ENCODE peak calls at places on chromosomes 11 and 22, in seven cellular contexts. X is GM23338, O is left ventricle myocardium inferior, E is thoracic aorta, G is A549, Y is OCI-LY7, U is neural progenitor cell. F is an unnamed sample. For H3K4me1, the result is how much of the 10 kb centered on the place peaks cover.

GRCh38 chr11:35792148-35792845 is 129.7 kb downstream of the TRIM44 start:
- DNase-seq in X (no peak), O (no peak), E (no peak), G (no peak), Y (no peak), U (no peak), F (no peak)

GRCh38 chr11:103870821-103871309 is 165.6 kb upstream of the DDI1 start:
- DNase-seq in X (no peak), O (peak), E (peak), G (no peak), Y (no peak), U (no peak), F (peak)

GRCh38 chr22:20130739-20131592 is 638 bp upstream of the ZDHHC8 start:
- DNase-seq in X (peak), O (peak), E (peak), G (no peak), Y (no peak), U (peak), F (peak)

GRCh38 chr11:94854770-94855633 is 86.8 kb downstream of the AMOTL1 start:
- DNase-seq in X (no peak), O (peak), E (no peak), G (no peak), Y (no peak), U (no peak), F (no peak)

GRCh38 chr11:64019106-64020031 is 16.4 kb upstream of the FLRT1 start:
- DNase-seq in X (no peak), O (peak), E (no peak), G (no peak), Y (no peak), U (no peak), F (no peak)

GRCh38 chr11:62048101-62048500 is 75.7 kb upstream of the INCENP start:
- DNase-seq in X (no peak), O (no peak), E (no peak), G (no peak), Y (no peak), U (no peak), F (no peak)

GRCh38 chr11:84300112-84300511 is 1013.9 kb upstream of the CCDC90B start:
- DNase-seq in X (no peak), O (no peak), E (no peak), G (no peak), Y (no peak), U (no peak), F (no peak)

GRCh38 chr11:118238397-118238796 is 13.6 kb upstream of the JAML start:
- DNase-seq in X (no peak), O (no peak), E (no peak), G (no peak), Y (no peak), U (no peak), F (no peak)

GRCh38 chr11:114280696-114281095 is 15.5 kb upstream of the NNMT start:
- DNase-seq in X (peak), O (peak), E (no peak), G (peak), Y (peak), U (peak), F (peak)

GRCh38 chr11:14386895-14387480 is 28.0 kb upstream of the RRAS2 start:
- DNase-seq in X (peak), O (peak), E (no peak), G (no peak), Y (no peak), U (peak), F (no peak)

GRCh38 chr11:108346451-108346850 is 120.9 kb downstream of the C11orf65 start:
- DNase-seq in X (no peak), O (no peak), E (no peak), G (no peak), Y (no peak), U (no peak), F (no peak)

GRCh38 chr22:44256085-44256484 is 56.7 kb downstream of the SHISAL1 start:
- DNase-seq in X (no peak), O (no peak), E (no peak), G (no peak), Y (no peak), U (no peak), F (no peak)

GRCh38 chr11:10504490-10504889 is 36.5 kb downstream of the RNF141 start:
- DNase-seq in X (no peak), O (no peak), E (no peak), G (no peak), Y (no peak), U (no peak), F (no peak)

GRCh38 chr11:39570526-39570925 is 1888.9 kb downstream of the LRRC4C start:
- DNase-seq in X (no peak), O (no peak), E (no peak), G (no peak), Y (no peak), U (no peak), F (no peak)

GRCh38 chr22:38981659-38982007 is 514 bp upstream of the APOBEC3B start:
- DNase-seq in X (no peak), O (no peak), E (no peak), G (no peak), Y (no peak), U (no peak), F (no peak)

GRCh38 chr11:90218606-90219005 is 4.2 kb downstream of the CHORDC1 start:
- DNase-seq in X (peak), O (peak), E (no peak), G (no peak), Y (no peak), U (peak), F (peak)

GRCh38 chr11:88420165-88420781 is 82.7 kb upstream of the CTSC start:
- DNase-seq in X (no peak), O (peak), E (no peak), G (no peak), Y (no peak), U (no peak), F (no peak)

GRCh38 chr11:16001899-16002426 is 354.4 kb downstream of the SOX6 start:
- DNase-seq in X (peak), O (no peak), E (no peak), G (peak), Y (no peak), U (peak), F (no peak)

GRCh38 chr11:66687831-66688281 is 10.2 kb upstream of the RBM4B start:
- DNase-seq in X (no peak), O (no peak), E (no peak), G (no peak), Y (no peak), U (no peak), F (no peak)

GRCh38 chr11:10317776-10318526 is 13.1 kb downstream of the ADM start:
- DNase-seq in X (no peak), O (no peak), E (no peak), G (no peak), Y (peak), U (peak), F (no peak)

GRCh38 chr22:45743687-45744086 is 72.1 kb downstream of the ATXN10 start:
- DNase-seq in X (no peak), O (no peak), E (no peak), G (no peak), Y (no peak), U (no peak), F (no peak)

GRCh38 chr11:134331565-134332188 is at the start of gene GLB1L2:
- DNase-seq in X (peak), O (peak), E (no peak), G (peak), Y (no peak), U (peak), F (peak)

GRCh38 chr11:72789493-72790131 is 4.2 kb downstream of the STARD10 start:
- DNase-seq in X (no peak), O (peak), E (no peak), G (no peak), Y (no peak), U (peak), F (no peak)

GRCh38 chr11:72788250-72788649 is 5.6 kb downstream of the STARD10 start:
- DNase-seq in X (no peak), O (no peak), E (no peak), G (no peak), Y (no peak), U (peak), F (no peak)

GRCh38 chr11:72786305-72787261 is 7.3 kb downstream of the STARD10 start:
- DNase-seq in X (no peak), O (no peak), E (no peak), G (no peak), Y (no peak), U (peak), F (no peak)

GRCh38 chr11:72784662-72785061 is 9.2 kb downstream of the STARD10 start:
- DNase-seq in X (no peak), O (no peak), E (no peak), G (no peak), Y (no peak), U (peak), F (no peak)

DNA sequence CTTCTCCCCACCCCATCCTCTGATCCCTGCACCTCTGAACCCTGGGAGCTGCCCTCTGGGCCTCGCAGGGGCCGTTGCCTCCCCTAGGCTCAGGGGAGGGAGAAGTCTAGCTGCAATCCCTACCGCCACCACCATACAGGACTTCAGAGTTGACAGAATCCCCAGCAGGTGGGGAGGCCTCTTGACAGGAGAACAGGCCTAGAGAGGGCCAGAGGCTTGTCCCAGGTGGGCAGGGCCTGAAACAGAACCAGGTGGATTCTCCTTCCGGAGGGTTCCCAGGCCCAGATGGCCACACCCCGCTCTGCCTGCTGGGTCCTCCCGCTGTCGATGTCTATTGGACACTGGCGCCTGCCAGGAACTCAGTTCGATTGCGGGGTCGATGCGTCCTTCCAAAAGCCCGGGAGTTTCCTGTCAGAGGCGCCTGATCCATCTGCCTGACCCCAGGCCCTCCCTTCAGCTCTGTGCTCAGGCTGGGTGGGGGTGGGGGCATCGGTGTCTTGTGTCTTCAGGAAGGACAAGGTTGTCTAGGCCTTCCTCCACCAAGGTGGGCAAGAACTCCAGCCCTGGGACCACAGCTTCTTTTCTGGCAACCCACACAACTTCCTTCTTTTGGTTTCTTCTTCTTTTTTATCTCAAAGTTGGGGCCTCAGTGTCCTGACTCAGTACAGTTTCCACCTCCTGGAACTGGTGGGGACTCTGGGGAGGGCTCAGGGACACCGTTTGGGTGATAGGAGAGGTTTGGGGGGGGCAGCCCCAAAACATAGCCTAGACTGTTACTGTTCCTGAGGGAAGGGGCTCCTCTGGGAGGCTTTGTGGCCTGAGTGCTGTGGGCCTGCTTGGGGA is 6.4 kb downstream of the STARD10 start:
- DNase-seq in X (peak), O (no peak), E (no peak), G (peak), Y (peak), U (peak), F (no peak)
- H3K4me1 ChIP-seq in X (under half), O (under half), E (under half), G (under half), Y (under half), U (under half), F (under half)

DNA sequence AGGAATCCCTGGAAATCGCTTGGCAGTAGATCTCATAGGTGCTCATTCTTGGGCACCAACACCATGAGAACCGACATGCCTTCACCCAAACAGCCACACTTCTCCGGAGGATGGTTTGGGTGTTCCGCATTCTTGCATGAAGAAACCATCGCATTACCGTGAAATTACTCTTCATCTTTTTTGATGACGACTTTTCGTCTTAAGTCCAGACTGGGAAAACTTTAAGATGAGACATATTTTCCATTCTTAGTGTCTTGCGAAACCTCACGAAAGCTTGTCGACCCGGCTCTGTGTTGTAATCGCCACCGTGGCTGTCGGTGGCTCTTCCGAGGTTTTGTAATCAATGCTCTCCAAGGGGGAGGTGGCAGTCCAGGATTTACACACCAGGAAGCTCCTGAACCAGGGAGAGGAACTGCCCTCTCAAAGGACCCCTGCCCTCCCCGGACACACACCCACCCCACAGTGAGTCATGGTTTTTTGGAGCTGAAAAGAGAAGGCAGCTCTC is 1.7 kb downstream of the TOM1 start:
- DNase-seq in X (peak), O (no peak), E (no peak), G (peak), Y (no peak), U (no peak), F (peak)
- H3K4me3 ChIP-seq in X (no peak), O (peak), E (no peak), G (peak), Y (no peak), U (no peak), F (peak)

DNA sequence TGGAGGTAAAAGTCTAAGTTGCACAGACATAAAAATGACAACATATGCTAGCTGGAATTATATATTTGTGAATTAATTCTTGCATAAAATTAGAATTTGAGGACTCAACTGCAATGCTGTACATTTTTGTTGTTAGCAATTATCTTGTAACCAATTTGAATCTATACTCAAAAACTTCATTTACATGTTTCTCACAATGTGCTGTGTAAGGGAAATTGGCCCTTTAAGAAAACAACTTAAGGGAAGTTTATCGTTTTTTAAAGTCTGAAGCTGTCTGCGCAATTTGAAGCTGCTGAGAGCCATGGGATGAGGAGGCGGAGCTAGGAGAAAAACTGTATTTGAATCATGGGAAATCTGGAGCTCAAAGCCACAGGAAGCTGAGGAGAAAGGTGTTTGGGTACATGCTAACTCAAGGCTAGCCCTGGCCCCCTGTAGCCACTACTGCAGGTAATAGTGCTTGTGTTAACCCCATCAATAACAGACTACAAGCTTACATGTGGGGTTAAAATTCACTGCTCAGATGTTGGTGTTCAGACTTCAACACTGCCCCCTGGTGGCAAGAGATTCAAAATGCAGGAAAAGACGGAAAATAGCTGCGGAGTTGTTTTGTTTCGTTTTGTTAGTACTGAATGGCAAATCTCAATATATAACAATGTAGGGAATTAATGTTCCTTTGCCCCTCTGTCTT is 126.1 kb downstream of the BRD1 start:
- DNase-seq in X (peak), O (no peak), E (no peak), G (no peak), Y (peak), U (no peak), F (no peak)
- TF ChIP-seq CTCF in X (peak), O (peak), E (no peak), G (peak), Y (peak), U (peak), F (peak)

DNA sequence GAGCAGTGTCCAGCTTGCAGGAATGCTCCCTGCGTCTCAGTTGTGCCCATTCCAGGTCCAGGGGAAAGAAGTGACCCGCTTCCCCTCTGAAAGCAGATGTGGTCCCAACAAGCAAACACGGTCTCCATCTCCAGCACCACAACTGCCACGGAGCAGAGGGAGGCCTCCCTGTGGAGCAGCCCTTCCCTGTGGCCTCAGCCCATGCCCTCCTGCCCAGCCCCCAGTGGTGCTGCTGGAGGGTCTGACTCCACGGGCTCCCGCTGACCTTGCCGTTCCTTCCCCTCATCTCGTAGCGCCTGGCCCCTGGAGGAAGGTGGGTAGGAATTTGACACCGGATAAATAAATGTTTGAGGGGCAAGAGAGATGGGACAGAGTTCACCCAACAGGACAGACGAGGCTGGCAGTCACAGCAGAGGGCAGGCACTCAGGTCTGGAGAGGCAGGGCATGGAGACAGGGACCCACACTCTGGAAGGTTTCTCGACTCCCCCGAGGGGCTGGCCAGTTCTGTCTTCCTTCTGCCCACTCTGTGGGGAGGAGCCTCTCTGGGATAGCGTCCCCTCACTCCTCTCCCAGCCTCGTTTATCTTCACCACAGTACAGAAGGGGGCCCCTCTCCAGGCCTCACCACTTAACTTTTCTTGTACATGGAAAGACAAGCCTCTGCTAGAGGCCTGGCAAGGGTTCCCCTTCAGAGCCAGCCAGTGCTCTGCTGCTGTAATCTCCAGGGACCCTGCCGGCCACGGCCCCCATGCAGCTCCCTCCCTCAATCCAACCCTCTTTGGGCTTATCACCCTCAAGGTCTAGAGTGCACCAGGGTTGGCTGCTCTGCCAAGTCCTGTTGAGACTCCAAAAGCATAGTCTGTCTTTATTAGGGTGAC is 7.5 kb upstream of the ST3GAL4 start:
- DNase-seq in X (no peak), O (no peak), E (no peak), G (no peak), Y (no peak), U (no peak), F (no peak)
- H3K4me1 ChIP-seq in X (under half), O (half or more), E (half or more), G (under half), Y (under half), U (under half), F (under half)

GRCh38 chr22:24435323-24435645 is 7.9 kb downstream of the ADORA2A start:
- DNase-seq in X (no peak), O (no peak), E (no peak), G (no peak), Y (peak), U (no peak), F (no peak)
- H3K4me3 ChIP-seq in X (no peak), O (no peak), E (no peak), G (no peak), Y (peak), U (no peak), F (no peak)

GRCh38 chr11:112023104-112023503 is 2.1 kb upstream of the DLAT start:
- DNase-seq in X (peak), O (no peak), E (no peak), G (no peak), Y (peak), U (no peak), F (no peak)
- TF ChIP-seq CTCF in X (peak), O (no peak), E (no peak), G (no peak), Y (peak), U (peak), F (no peak)

F was measured in psoas muscle.